ENCODE peak calls at places on chromosomes 3 and 15, in five cellular contexts. One of them, this sample, is unnamed.

GRCh38 chr15:94305133-94305532 is 73.8 kb downstream of the MCTP2 start:
- DNase-seq in kidney: no peak
- DNase-seq in GM12865: no peak
- DNase-seq in astrocyte: no peak
- DNase-seq in transverse colon: no peak
- DNase-seq in this sample: no peak

GRCh38 chr3:1766384-1766783 is 332.3 kb upstream of the CNTN4 start:
- DNase-seq in kidney: no peak
- DNase-seq in GM12865: no peak
- DNase-seq in astrocyte: no peak
- DNase-seq in transverse colon: no peak
- DNase-seq in this sample: no peak

GRCh38 chr3:16427309-16427965 is 86.1 kb downstream of the RFTN1 start:
- DNase-seq in kidney: no peak
- DNase-seq in GM12865: no peak
- DNase-seq in astrocyte: peak; percentile 95
- DNase-seq in transverse colon: peak; percentile 14
- DNase-seq in this sample: peak; percentile 93

GRCh38 chr15:43912991-43913927 is 86.5 kb downstream of the WDR76 start:
- DNase-seq in kidney: no peak
- DNase-seq in GM12865: no peak
- DNase-seq in astrocyte: peak; percentile 99
- DNase-seq in transverse colon: no peak
- DNase-seq in this sample: peak; percentile 92

GRCh38 chr3:57279685-57280084 is 12.8 kb downstream of the ASB14 start:
- DNase-seq in kidney: no peak
- DNase-seq in GM12865: no peak
- DNase-seq in astrocyte: no peak
- DNase-seq in transverse colon: no peak
- DNase-seq in this sample: no peak

GRCh38 chr3:194203482-194204035 is 67.6 kb downstream of the HES1 start:
- DNase-seq in kidney: no peak
- DNase-seq in GM12865: peak; percentile 17
- DNase-seq in astrocyte: no peak
- DNase-seq in transverse colon: no peak
- DNase-seq in this sample: no peak

GRCh38 chr15:43922021-43922420 is 95.2 kb downstream of the WDR76 start:
- DNase-seq in kidney: no peak
- DNase-seq in GM12865: no peak
- DNase-seq in astrocyte: no peak
- DNase-seq in transverse colon: no peak
- DNase-seq in this sample: no peak

GRCh38 chr3:61541694-61542093 is 19.7 kb upstream of the PTPRG start:
- DNase-seq in kidney: no peak
- DNase-seq in GM12865: no peak
- DNase-seq in astrocyte: no peak
- DNase-seq in transverse colon: no peak
- DNase-seq in this sample: no peak

GRCh38 chr15:39350785-39351184 is 230.1 kb upstream of the THBS1 start:
- DNase-seq in kidney: no peak
- DNase-seq in GM12865: no peak
- DNase-seq in astrocyte: no peak
- DNase-seq in transverse colon: no peak
- DNase-seq in this sample: no peak

GRCh38 chr15:92600902-92601301 is 54.7 kb downstream of the FAM174B start:
- DNase-seq in kidney: no peak
- DNase-seq in GM12865: no peak
- DNase-seq in astrocyte: no peak
- DNase-seq in transverse colon: no peak
- DNase-seq in this sample: no peak

GRCh38 chr3:5187152-5187919 is at the start of gene EDEM1:
- DNase-seq in kidney: peak; percentile 99
- DNase-seq in GM12865: peak; percentile 98
- DNase-seq in astrocyte: peak; percentile 86
- DNase-seq in transverse colon: peak; percentile 97
- DNase-seq in this sample: peak; percentile 80

GRCh38 chr15:70412717-70413266 is 315.1 kb upstream of the TLE3 start:
- DNase-seq in kidney: no peak
- DNase-seq in GM12865: no peak
- DNase-seq in astrocyte: no peak
- DNase-seq in transverse colon: no peak
- DNase-seq in this sample: no peak

GRCh38 chr15:78007965-78008886 is 69.3 kb downstream of the TBC1D2B start:
- DNase-seq in kidney: peak; percentile 89
- DNase-seq in GM12865: no peak
- DNase-seq in astrocyte: peak; percentile 76
- DNase-seq in transverse colon: peak; percentile 64
- DNase-seq in this sample: peak; percentile 40

GRCh38 chr3:160379628-160380214 is 19.3 kb downstream of the IFT80 start:
- DNase-seq in kidney: no peak
- DNase-seq in GM12865: no peak
- DNase-seq in astrocyte: no peak
- DNase-seq in transverse colon: no peak
- DNase-seq in this sample: no peak

GRCh38 chr3:69161587-69162196 is 39.3 kb upstream of the LMOD3 start:
- DNase-seq in kidney: no peak
- DNase-seq in GM12865: peak; percentile 65
- DNase-seq in astrocyte: no peak
- DNase-seq in transverse colon: no peak
- DNase-seq in this sample: peak; percentile 16

GRCh38 chr3:53672987-53673386 is 173.2 kb downstream of the CHDH start:
- DNase-seq in kidney: no peak
- DNase-seq in GM12865: no peak
- DNase-seq in astrocyte: no peak
- DNase-seq in transverse colon: no peak
- DNase-seq in this sample: no peak

GRCh38 chr3:174168026-174168425 is 691.1 kb upstream of the NAALADL2 start:
- DNase-seq in kidney: no peak
- DNase-seq in GM12865: no peak
- DNase-seq in astrocyte: peak; percentile 9
- DNase-seq in transverse colon: no peak
- DNase-seq in this sample: no peak

GRCh38 chr3:84439476-84439875 is 519.3 kb upstream of the CADM2 start:
- DNase-seq in kidney: no peak
- DNase-seq in GM12865: no peak
- DNase-seq in astrocyte: no peak
- DNase-seq in transverse colon: no peak
- DNase-seq in this sample: no peak

GRCh38 chr15:31338318-31338878 is 11.8 kb downstream of the KLF13 start:
- DNase-seq in kidney: peak; percentile 87
- DNase-seq in GM12865: peak; percentile 57
- DNase-seq in astrocyte: no peak
- DNase-seq in transverse colon: no peak
- DNase-seq in this sample: no peak

GRCh38 chr15:64687167-64688085 is 88.0 kb downstream of the RBPMS2 start:
- DNase-seq in kidney: no peak
- DNase-seq in GM12865: no peak
- DNase-seq in astrocyte: no peak
- DNase-seq in transverse colon: no peak
- DNase-seq in this sample: no peak

GRCh38 chr3:58577269-58577821 is at the start of gene FAM107A:
- DNase-seq in kidney: peak; percentile 83
- DNase-seq in GM12865: no peak
- DNase-seq in astrocyte: peak; percentile 60
- DNase-seq in transverse colon: peak; percentile 39
- DNase-seq in this sample: peak; percentile 40

GRCh38 chr15:25770618-25771369 is 92.3 kb downstream of the ATP10A start:
- DNase-seq in kidney: no peak
- DNase-seq in GM12865: no peak
- DNase-seq in astrocyte: no peak
- DNase-seq in transverse colon: no peak
- DNase-seq in this sample: no peak

GRCh38 chr3:101074518-101074917 is 81.3 kb upstream of the ABI3BP start:
- DNase-seq in kidney: no peak
- DNase-seq in GM12865: no peak
- DNase-seq in astrocyte: no peak
- DNase-seq in transverse colon: no peak
- DNase-seq in this sample: no peak

GRCh38 chr15:57215371-57215770 is 160.9 kb upstream of the CGNL1 start:
- DNase-seq in kidney: no peak
- DNase-seq in GM12865: no peak
- DNase-seq in astrocyte: no peak
- DNase-seq in transverse colon: no peak
- DNase-seq in this sample: no peak

GRCh38 chr15:57218826-57219576 is 157.3 kb upstream of the CGNL1 start:
- DNase-seq in kidney: no peak
- DNase-seq in GM12865: peak; percentile 43
- DNase-seq in astrocyte: peak; percentile 98
- DNase-seq in transverse colon: no peak
- DNase-seq in this sample: peak; percentile 91

GRCh38 chr15:57216288-57216687 is 160.0 kb upstream of the CGNL1 start:
- DNase-seq in kidney: no peak
- DNase-seq in GM12865: no peak
- DNase-seq in astrocyte: peak; percentile 91
- DNase-seq in transverse colon: no peak
- DNase-seq in this sample: peak; percentile 62

GRCh38 chr15:57220220-57220619 is 156.1 kb upstream of the CGNL1 start:
- DNase-seq in kidney: no peak
- DNase-seq in GM12865: no peak
- DNase-seq in astrocyte: peak; percentile 71
- DNase-seq in transverse colon: no peak
- DNase-seq in this sample: peak; percentile 76

DNA sequence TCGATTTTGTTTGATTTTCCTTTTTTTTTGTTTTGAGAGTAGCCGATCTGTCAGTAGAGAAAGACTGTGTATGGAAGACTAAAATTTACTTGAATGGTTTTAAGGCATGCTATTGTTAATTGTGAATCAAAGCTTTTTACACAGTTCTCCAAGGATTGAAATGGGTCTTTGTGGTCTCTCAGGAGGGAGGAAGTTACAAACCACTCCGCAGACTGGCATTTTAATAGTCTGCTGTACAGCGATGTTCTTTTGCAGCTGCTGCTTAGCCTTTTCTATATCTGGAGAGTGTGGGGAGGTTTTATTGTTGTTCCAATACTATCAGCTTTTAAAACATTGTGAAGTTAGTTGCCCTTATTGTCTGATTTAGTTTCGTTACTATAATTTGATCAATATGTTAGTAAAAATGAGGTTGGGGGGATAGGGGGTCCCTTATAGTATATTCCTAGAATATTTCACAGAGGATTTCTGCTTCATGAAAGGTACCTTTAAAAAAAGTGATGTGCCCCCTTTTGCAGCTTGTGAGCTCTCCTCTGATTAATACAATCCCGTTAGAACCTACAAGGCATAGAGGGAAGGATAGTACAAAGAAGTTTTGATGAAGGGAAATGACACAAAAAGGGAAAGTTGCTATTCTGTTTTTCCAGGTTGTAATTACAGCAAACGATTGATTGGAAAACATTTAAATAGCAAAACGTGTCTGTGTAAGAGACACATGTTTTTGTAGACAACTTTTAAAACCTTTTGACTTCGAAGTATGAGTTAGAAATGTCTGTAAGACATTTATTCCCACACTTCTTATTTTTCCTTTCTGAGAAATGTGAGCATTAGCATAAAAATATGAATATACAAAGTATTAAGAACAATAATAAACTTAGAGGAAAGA is 158.3 kb upstream of the CGNL1 start:
- DNase-seq in kidney: no peak
- DNase-seq in GM12865: no peak
- DNase-seq in astrocyte: peak; percentile 67
- DNase-seq in transverse colon: no peak
- DNase-seq in this sample: no peak
- H3K4me3 ChIP-seq in kidney: no peak overlapping the region
- H3K4me3 ChIP-seq in GM12865: no peak overlapping the region
- H3K4me3 ChIP-seq in astrocyte: peak overlapping the region; percentile 26
- H3K4me3 ChIP-seq in transverse colon: no peak overlapping the region
- H3K4me3 ChIP-seq in this sample: no peak overlapping the region

GRCh38 chr3:111480091-111480490 is 61.9 kb upstream of the CD96 start:
- DNase-seq in kidney: no peak
- DNase-seq in GM12865: no peak
- DNase-seq in astrocyte: no peak
- DNase-seq in transverse colon: no peak
- DNase-seq in this sample: no peak

GRCh38 chr3:111484666-111485065 is 57.3 kb upstream of the CD96 start:
- DNase-seq in kidney: no peak
- DNase-seq in GM12865: no peak
- DNase-seq in astrocyte: peak; percentile 14
- DNase-seq in transverse colon: no peak
- DNase-seq in this sample: peak; percentile 72

GRCh38 chr3:111482611-111483010 is 59.4 kb upstream of the CD96 start:
- DNase-seq in kidney: no peak
- DNase-seq in GM12865: no peak
- DNase-seq in astrocyte: no peak
- DNase-seq in transverse colon: no peak
- DNase-seq in this sample: no peak

GRCh38 chr3:111481551-111481950 is 60.4 kb upstream of the CD96 start:
- DNase-seq in kidney: no peak
- DNase-seq in GM12865: no peak
- DNase-seq in astrocyte: peak; percentile 0
- DNase-seq in transverse colon: no peak
- DNase-seq in this sample: no peak

DNA sequence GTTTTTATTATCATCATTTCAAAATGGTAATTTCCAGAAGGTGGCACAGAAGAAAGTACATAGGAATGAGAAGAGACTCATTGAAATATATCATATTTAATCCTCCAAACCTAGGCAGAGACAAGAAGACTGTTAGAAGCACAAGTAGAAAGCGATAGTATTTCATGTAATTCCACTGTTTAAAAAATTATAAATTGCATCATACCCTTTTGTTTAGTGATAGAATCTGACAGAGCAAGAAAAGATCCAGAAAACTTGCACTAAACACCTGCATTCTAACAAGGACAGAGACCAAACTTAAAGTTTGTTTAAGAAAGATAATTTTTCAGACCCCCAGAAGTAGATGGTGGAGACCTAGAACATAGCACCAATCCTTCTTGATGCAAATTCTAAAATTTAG is 56.9 kb upstream of the CD96 start:
- DNase-seq in kidney: no peak
- DNase-seq in GM12865: no peak
- DNase-seq in astrocyte: no peak
- DNase-seq in transverse colon: no peak
- DNase-seq in this sample: no peak
- H3K4me3 ChIP-seq in kidney: no peak overlapping the region
- H3K4me3 ChIP-seq in GM12865: no peak overlapping the region
- H3K4me3 ChIP-seq in astrocyte: no peak overlapping the region
- H3K4me3 ChIP-seq in transverse colon: no peak overlapping the region
- H3K4me3 ChIP-seq in this sample: no peak overlapping the region

DNA sequence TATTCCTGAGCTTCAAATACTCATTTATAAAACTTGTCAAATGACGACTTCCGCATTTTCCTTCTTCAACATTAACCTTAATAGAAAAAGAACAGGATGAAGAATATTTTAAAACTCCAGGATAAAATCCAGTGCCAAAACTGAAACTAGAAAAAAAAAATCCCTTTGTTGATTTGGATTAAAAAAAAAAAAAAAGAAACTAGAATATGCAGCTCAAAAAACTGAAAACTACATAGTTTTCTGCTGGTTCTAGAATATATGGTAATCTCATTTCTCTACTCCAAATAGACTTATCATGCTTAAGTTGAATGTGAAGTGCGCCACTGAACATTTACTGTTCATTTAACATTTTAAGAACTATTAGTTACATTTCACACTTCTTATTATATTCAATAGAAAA is 6.0 kb downstream of the TRA2B start:
- DNase-seq in kidney: no peak
- DNase-seq in GM12865: no peak
- DNase-seq in astrocyte: no peak
- DNase-seq in transverse colon: no peak
- DNase-seq in this sample: no peak
- H3K4me3 ChIP-seq in kidney: peak overlapping the region; percentile 44
- H3K4me3 ChIP-seq in GM12865: peak overlapping the region; percentile 98
- H3K4me3 ChIP-seq in astrocyte: peak overlapping the region; percentile 36
- H3K4me3 ChIP-seq in transverse colon: no peak overlapping the region
- H3K4me3 ChIP-seq in this sample: no peak overlapping the region

GRCh38 chr3:48553886-48554845 is 2.4 kb downstream of the PFKFB4 start:
- DNase-seq in kidney: peak; percentile 44
- DNase-seq in GM12865: no peak
- DNase-seq in astrocyte: no peak
- DNase-seq in transverse colon: no peak
- DNase-seq in this sample: no peak
- H3K4me3 ChIP-seq in kidney: no peak overlapping the region
- H3K4me3 ChIP-seq in GM12865: peak overlapping the region; percentile 89
- H3K4me3 ChIP-seq in astrocyte: no peak overlapping the region
- H3K4me3 ChIP-seq in transverse colon: no peak overlapping the region
- H3K4me3 ChIP-seq in this sample: no peak overlapping the region

This sample was measured in AG09309.